ENCODE peak calls at places on chromosome 20, in six cellular contexts. F is neuronal stem cell, E is H9, D is mesenchymal stem cell, M is IMR-90, Y is trophoblast cell. H is an unnamed sample.

GRCh38 chr20:47368301-47368700 is 11.8 kb upstream of the ZMYND8 start:
- DNase-seq in F (no peak), E (no peak), D (no peak), M (no peak), Y (no peak), H (no peak)

GRCh38 chr20:48536206-48536605 is 291.6 kb downstream of the PREX1 start:
- DNase-seq in F (no peak), E (no peak), D (no peak), M (no peak), Y (no peak), H (no peak)

GRCh38 chr20:19122395-19122794 is 90.0 kb upstream of the SLC24A3 start:
- DNase-seq in F (no peak), E (no peak), D (no peak), M (no peak), Y (no peak), H (no peak)

GRCh38 chr20:59466107-59466815 is 138.1 kb upstream of the PHACTR3 start:
- DNase-seq in F (no peak), E (no peak), D (no peak), M (no peak), Y (no peak), H (no peak)

GRCh38 chr20:20780127-20780822 is 67.8 kb upstream of the RALGAPA2 start:
- DNase-seq in F (no peak), E (peak), D (no peak), M (no peak), Y (peak), H (no peak)

GRCh38 chr20:19457551-19457950 is 245.1 kb downstream of the SLC24A3 start:
- DNase-seq in F (no peak), E (no peak), D (no peak), M (no peak), Y (no peak), H (no peak)

GRCh38 chr20:45322952-45323383 is 14.9 kb upstream of the MATN4 start:
- DNase-seq in F (no peak), E (no peak), D (peak), M (peak), Y (peak), H (no peak)

GRCh38 chr20:57716202-57716601 is 6.4 kb upstream of the PMEPA1 start:
- DNase-seq in F (no peak), E (no peak), D (peak), M (peak), Y (no peak), H (no peak)

GRCh38 chr20:46695888-46696287 is 6.6 kb upstream of the TP53RK start:
- DNase-seq in F (no peak), E (no peak), D (peak), M (peak), Y (no peak), H (no peak)

GRCh38 chr20:50493881-50494253 is 16.3 kb upstream of the PTPN1 start:
- DNase-seq in F (no peak), E (no peak), D (no peak), M (no peak), Y (no peak), H (no peak)

GRCh38 chr20:34064286-34064685 is 47.8 kb downstream of the EIF2S2 start:
- DNase-seq in F (no peak), E (no peak), D (no peak), M (no peak), Y (no peak), H (no peak)

GRCh38 chr20:45067558-45067957 is 33.4 kb downstream of the KCNS1 start:
- DNase-seq in F (no peak), E (no peak), D (peak), M (no peak), Y (peak), H (no peak)

GRCh38 chr20:45419188-45420091 is 3.5 kb downstream of the PIGT start:
- DNase-seq in F (no peak), E (no peak), D (peak), M (peak), Y (peak), H (no peak)

GRCh38 chr20:34364013-34364382 is 925 bp downstream of the ITCH start:
- DNase-seq in F (no peak), E (no peak), D (peak), M (peak), Y (peak), H (no peak)

DNA sequence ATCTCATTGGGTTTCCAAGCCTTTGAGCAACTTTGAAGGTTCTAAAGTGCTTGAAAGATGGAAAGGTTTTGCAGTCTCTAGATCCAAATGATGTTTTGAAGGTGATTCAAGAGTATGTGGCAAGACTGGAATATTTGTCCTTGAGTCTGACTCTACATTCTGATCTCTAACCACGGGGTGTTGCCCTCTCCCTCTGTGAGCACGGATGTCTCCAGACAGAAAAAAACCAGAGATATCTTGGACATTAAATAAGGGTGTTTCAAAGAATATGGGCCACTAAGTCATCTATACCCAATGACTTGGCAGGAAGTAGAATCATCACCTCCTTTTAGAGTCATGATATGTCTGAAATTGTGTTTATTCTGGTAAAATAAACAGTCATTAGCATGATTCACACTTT is 384.2 kb downstream of the BMP2 start:
- DNase-seq in F (no peak), E (no peak), D (peak), M (no peak), Y (no peak), H (no peak)
- H3K14ac ChIP-seq in F (no peak), E (no peak), D (no peak), M (no peak), Y (no peak), H (no peak)

GRCh38 chr20:2836035-2836434 is 4.4 kb downstream of the PCED1A start:
- DNase-seq in F (no peak), E (no peak), D (no peak), M (no peak), Y (no peak), H (no peak)
- H3K14ac ChIP-seq in F (no peak), E (no peak), D (no peak), M (no peak), Y (no peak), H (no peak)

GRCh38 chr20:8435251-8436035 is 303.4 kb downstream of the PLCB1 start:
- DNase-seq in F (no peak), E (no peak), D (no peak), M (no peak), Y (no peak), H (no peak)
- H3K14ac ChIP-seq in F (no peak), E (no peak), D (no peak), M (no peak), Y (no peak), H (no peak)

DNA sequence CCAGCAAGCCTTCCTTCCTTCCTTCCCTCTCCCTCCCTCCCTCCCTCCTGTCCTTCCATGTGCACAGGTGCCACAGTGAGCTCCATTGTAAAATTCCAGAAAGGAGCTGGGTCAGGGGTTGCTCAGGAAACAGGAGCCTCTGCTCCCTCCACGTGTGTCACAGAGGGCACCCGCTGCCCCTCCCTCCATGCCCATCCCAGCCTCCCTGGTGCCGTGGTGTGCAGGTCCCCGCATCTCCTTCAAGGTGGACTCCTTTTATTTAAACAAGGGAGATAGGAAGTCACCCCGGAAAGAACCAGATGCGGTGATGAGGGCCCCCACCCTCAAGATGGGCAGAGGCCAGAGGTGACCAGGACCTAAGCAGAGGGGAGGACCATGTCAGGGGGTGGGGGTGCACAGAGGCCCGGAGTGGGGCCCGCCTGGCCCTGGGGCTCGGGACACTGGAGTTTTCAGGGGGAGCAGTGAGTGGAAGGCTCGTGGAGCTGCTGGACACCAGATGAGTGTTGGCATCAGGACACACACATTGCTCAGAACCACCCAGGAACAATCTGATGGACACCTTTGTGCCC is 85.4 kb downstream of the DHX35 start:
- DNase-seq in F (no peak), E (no peak), D (no peak), M (no peak), Y (no peak), H (no peak)
- H3K14ac ChIP-seq in F (no peak), E (no peak), D (no peak), M (no peak), Y (no peak), H (no peak)

GRCh38 chr20:37339208-37339607 is 6.7 kb upstream of the SRC start:
- DNase-seq in F (no peak), E (no peak), D (no peak), M (no peak), Y (no peak), H (no peak)
- H3K14ac ChIP-seq in F (no peak), E (no peak), D (no peak), M (no peak), Y (no peak), H (no peak)

GRCh38 chr20:51549474-51549873 is 7.0 kb upstream of the NFATC2 start:
- DNase-seq in F (no peak), E (no peak), D (peak), M (no peak), Y (no peak), H (no peak)

GRCh38 chr20:51547951-51548350 is 5.4 kb upstream of the NFATC2 start:
- DNase-seq in F (no peak), E (no peak), D (no peak), M (no peak), Y (no peak), H (no peak)

GRCh38 chr20:51542033-51542893 is at the start of gene NFATC2:
- DNase-seq in F (no peak), E (peak), D (no peak), M (no peak), Y (no peak), H (peak)

GRCh38 chr20:51542894-51543788 is 622 bp upstream of the NFATC2 start:
- DNase-seq in F (no peak), E (no peak), D (peak), M (no peak), Y (no peak), H (no peak)

GRCh38 chr20:51545515-51545914 is 3.0 kb upstream of the NFATC2 start:
- DNase-seq in F (no peak), E (no peak), D (no peak), M (no peak), Y (no peak), H (no peak)
- H3K14ac ChIP-seq in F (no peak), E (no peak), D (no peak), M (no peak), Y (no peak), H (no peak)

DNA sequence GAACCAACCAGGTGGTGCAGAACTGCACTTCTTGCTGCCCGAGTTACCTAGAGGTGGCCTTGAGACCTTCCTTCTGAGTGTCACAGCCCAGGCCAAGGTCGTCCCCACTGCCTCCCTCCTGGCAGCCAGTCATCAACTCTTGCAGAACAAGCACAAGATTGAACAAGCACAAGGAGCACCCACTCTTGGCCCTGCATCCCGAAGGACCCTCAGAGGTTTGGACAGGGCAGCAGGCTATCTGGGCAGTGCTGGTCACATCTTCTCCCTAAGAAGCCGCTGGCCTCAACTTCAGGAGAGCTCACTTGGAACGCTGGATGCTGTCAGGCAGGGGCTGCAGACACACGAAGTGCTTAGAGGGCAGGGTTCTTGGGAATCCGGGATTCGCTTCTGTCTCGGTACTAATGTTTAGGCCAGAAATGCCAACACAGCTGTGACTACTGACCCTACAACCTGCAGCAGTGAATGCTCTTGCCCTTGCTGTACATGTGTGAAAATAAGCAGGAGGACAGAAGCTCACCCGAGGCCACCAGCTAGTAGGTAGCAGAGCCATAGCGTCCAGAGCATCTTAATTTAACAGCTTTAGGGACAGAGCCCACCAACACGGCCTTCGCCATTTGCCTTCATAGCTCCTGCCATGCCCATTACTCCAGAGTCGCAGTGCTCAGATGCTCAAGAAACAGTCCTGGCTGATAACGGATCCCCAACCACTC is 4.0 kb upstream of the ACSS1 start:
- DNase-seq in F (no peak), E (no peak), D (no peak), M (no peak), Y (no peak), H (no peak)
- H3K14ac ChIP-seq in F (no peak), E (no peak), D (no peak), M (no peak), Y (no peak), H (no peak)

H was measured in H1.